ENCODE peak calls at places on chromosomes 5 and 9, in six cellular contexts. E, I, J, B, Z and L are unnamed samples.

GRCh38 chr9:126955806-126956205 is 41.2 kb downstream of the RALGPS1 start:
- DNase-seq in Z (no peak), J (no peak), E (no peak), I (no peak), B (no peak), L (no peak)

GRCh38 chr5:34897646-34898045 is 17.7 kb downstream of the RAD1 start:
- DNase-seq in I (no peak), Z (no peak), J (no peak), B (no peak), E (no peak), L (no peak)

GRCh38 chr9:82108881-82109280 is 120.3 kb downstream of the SPATA31D1 start:
- DNase-seq in I (no peak), J (no peak), Z (no peak), B (no peak), E (no peak), L (no peak)

GRCh38 chr9:21674894-21675293 is 127.5 kb upstream of the MTAP start:
- DNase-seq in E (peak; percentile 87), Z (no peak), J (no peak), B (peak; percentile 80), I (no peak), L (no peak)

GRCh38 chr5:139912804-139913203 is 117.2 kb downstream of the PSD2 start:
- DNase-seq in E (no peak), B (no peak), I (peak; percentile 23), Z (no peak), J (no peak), L (no peak)

GRCh38 chr9:36401179-36401740 is 1.2 kb upstream of the RNF38 start:
- DNase-seq in E (peak; percentile 67), Z (no peak), I (no peak), J (no peak), B (peak; percentile 44), L (peak; percentile 77)

GRCh38 chr5:161895510-161895909 is 47.6 kb downstream of the GABRA1 start:
- DNase-seq in E (no peak), Z (no peak), B (no peak), J (no peak), I (no peak), L (no peak)

GRCh38 chr9:136235709-136236455 is 9.7 kb downstream of the QSOX2 start:
- DNase-seq in J (no peak), I (no peak), Z (no peak), B (no peak), E (no peak), L (no peak)

GRCh38 chr5:139075066-139076050 is 122.8 kb downstream of the SIL1 start:
- DNase-seq in Z (peak; percentile 23), J (no peak), E (peak; percentile 42), I (no peak), B (no peak), L (peak; percentile 41)

GRCh38 chr9:127977877-127978647 is 2.7 kb downstream of the EEIG1 start:
- DNase-seq in I (peak; percentile 83), J (peak; percentile 87), B (no peak), E (peak; percentile 82), Z (peak; percentile 38), L (peak; percentile 85)

GRCh38 chr9:15104826-15105420 is 194.7 kb upstream of the FREM1 start:
- DNase-seq in J (no peak), Z (peak; percentile 57), E (peak; percentile 47), I (peak; percentile 32), B (peak; percentile 16), L (peak; percentile 29)

GRCh38 chr5:112977440-112977861 is 853 bp downstream of the DCP2 start:
- DNase-seq in E (no peak), I (no peak), Z (peak; percentile 21), B (no peak), J (no peak), L (peak; percentile 15)

GRCh38 chr5:80686757-80687156 is 32.0 kb upstream of the DHFR start:
- DNase-seq in E (peak; percentile 28), B (peak; percentile 2), Z (peak; percentile 7), J (no peak), I (no peak), L (peak; percentile 20)

GRCh38 chr9:134656334-134657034 is 14.9 kb downstream of the COL5A1 start:
- DNase-seq in J (no peak), I (no peak), B (peak; percentile 31), Z (peak; percentile 31), E (peak; percentile 33), L (no peak)

GRCh38 chr9:38163518-38163917 is 94.5 kb upstream of the SHB start:
- DNase-seq in I (no peak), Z (no peak), E (no peak), B (no peak), J (no peak), L (no peak)

GRCh38 chr5:10756539-10756938 is 4.5 kb downstream of the DAP start:
- DNase-seq in Z (no peak), B (no peak), J (no peak), I (no peak), E (peak; percentile 78), L (peak; percentile 76)

GRCh38 chr9:132199056-132199455 is 37.2 kb downstream of the NTNG2 start:
- DNase-seq in B (no peak), I (no peak), Z (no peak), E (no peak), J (no peak), L (no peak)

GRCh38 chr5:75335952-75336624 is 932 bp upstream of the HMGCR start:
- DNase-seq in Z (peak; percentile 51), B (peak; percentile 73), E (peak; percentile 88), J (no peak), I (peak; percentile 51), L (peak; percentile 84)

GRCh38 chr9:82104252-82104651 is 115.7 kb downstream of the SPATA31D1 start:
- DNase-seq in B (no peak), J (no peak), E (no peak), Z (no peak), I (no peak), L (no peak)

GRCh38 chr9:104914458-104914857 is 13.5 kb downstream of the ABCA1 start:
- DNase-seq in B (no peak), I (no peak), Z (no peak), E (no peak), J (no peak), L (no peak)

DNA sequence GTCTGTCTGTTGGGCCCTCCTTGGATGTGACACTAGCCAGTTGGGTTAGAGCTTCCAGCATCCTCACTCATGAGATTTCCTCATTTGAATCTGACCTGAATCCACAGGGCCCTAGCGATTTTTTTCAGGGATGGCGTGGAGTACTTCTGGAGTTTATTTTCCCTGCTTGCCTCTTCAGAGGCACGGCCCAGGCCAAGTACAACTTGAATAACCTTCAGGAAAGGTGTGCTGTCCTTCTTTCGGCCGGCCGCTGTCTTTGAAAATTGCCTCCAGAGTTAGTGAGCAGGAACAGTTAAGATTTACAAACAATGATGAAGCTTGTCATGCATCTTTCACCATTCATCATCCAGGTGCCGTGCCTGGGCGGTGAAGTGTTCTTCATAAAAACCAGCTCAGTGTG is 49.5 kb upstream of the DMRT3 start:
- DNase-seq in E (no peak), B (no peak), J (no peak), I (no peak), Z (no peak), L (no peak)
- TF ChIP-seq CTCF in E (no peak), B (no peak), J (no peak), I (no peak), Z (no peak), L (no peak)

DNA sequence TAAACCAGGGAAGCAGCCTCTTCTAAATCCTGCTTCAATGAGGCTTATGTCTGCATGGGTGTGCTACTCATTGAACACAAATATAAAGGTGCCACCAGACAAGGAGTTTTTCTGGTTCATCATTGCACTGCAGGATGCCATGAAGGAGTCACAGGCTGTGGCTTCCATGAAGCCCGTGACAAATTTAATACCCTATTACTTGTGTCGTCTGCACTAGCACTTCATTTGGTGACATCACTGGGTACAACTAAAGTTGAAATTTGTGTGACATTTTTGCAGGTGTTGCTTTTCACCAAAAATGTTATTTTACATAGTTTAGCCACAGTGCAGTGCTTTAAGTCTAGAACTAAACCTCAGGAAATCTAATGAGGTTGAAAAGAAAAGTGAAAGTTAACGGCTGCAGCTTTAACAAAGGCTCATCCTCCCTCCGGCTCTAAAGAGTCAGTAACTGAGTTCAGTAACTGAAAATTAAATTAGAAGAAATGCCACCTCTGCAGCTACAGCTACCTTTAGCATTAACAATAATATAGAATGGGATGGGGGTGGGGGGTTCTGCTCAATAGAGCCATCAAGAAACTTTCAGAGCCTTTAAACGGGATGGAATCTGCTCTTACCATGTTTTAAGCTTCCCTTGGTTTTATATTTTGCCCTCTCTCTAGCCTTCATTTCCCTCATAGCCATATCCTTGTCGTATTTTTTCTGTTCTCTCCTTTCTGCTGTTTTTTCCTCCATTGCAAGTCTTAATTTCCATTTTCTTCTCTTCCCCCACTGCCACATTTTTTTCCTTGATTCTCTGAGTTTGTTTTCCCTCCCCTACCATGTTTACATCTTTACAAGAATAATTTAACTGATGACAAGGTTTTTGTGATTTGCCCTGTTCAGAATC is 233.8 kb upstream of the TMEM161B start:
- DNase-seq in E (no peak), B (no peak), J (no peak), Z (peak; percentile 29), I (no peak), L (no peak)
- TF ChIP-seq CTCF in E (no peak), B (no peak), J (no peak), Z (no peak), I (no peak), L (no peak)

DNA sequence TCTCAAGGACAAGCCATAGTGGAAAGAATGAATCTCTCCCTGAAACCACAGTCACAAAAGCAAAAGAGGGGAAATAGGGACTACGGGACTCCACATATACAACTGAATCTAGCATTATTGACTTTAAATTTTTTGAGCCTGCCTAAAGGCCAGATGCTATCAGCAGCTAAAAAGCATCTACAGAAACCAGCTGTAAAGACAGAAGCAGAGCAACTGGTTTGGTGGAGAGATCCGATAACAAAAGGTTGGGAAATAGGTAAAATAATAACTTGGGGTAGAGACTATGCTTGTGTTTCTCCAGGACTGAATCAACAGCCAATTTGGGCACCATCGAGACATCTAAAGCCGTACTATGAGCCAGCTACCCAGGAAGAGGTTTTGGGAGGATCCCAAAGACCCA is 281.2 kb downstream of the CDH18 start:
- DNase-seq in B (no peak), Z (no peak), J (no peak), I (no peak), E (no peak), L (no peak)
- TF ChIP-seq CTCF in B (no peak), Z (no peak), J (no peak), I (no peak), E (no peak), L (no peak)

GRCh38 chr5:152378730-152379129 is 26.3 kb downstream of the NMUR2 start:
- DNase-seq in I (no peak), Z (no peak), E (peak; percentile 5), B (no peak), J (no peak), L (no peak)

GRCh38 chr5:152376871-152377270 is 28.2 kb downstream of the NMUR2 start:
- DNase-seq in J (no peak), Z (no peak), I (no peak), B (no peak), E (no peak), L (no peak)

GRCh38 chr5:152374711-152375275 is 30.3 kb downstream of the NMUR2 start:
- DNase-seq in J (no peak), Z (no peak), E (no peak), I (no peak), B (no peak), L (no peak)

GRCh38 chr5:152380415-152381123 is 24.5 kb downstream of the NMUR2 start:
- DNase-seq in Z (no peak), J (no peak), E (no peak), I (no peak), B (no peak), L (no peak)

DNA sequence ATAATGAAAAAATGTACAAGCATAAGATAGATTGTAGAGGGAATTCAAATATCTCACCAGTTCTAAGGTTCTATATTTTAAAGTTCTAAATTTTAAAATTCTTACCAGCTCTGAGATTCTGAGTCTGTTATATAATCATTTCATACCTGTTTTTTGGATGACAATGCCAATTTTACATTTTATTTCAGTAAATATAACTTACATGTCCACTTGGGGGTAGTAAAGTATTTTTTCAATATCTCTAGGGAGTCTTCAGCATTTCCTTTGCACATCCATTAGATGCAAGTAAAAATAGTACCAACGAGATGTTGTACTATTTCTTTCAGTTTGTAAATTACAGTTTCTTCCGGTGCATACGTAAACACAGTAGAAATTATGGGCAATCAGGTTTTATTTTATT is 25.7 kb downstream of the NMUR2 start:
- DNase-seq in E (no peak), B (no peak), I (no peak), Z (no peak), J (no peak), L (no peak)
- TF ChIP-seq CTCF in E (no peak), B (peak; percentile 16), I (no peak), Z (no peak), J (no peak), L (no peak)